ENCODE peak calls at places on chromosomes 16 and 17, in ten cellular contexts. K is astrocyte of the spinal cord, V is BE2C, P is brain microvascular endothelial cell, Z is AG10803, H is kidney epithelial cell, D is dorsolateral prefrontal cortex, L is fibroblast of lung, C is transverse colon, X is choroid plexus epithelial cell. B is an unnamed sample.

GRCh38 chr16:25189305-25189704 is 27.4 kb upstream of the AQP8 start:
- DNase-seq in K (no peak), V (no peak), P (no peak), Z (no peak), H (no peak), D (no peak), L (no peak), C (no peak), X (no peak), B (no peak)

GRCh38 chr16:30603945-30604315 is 6.3 kb downstream of the ZNF689 start:
- DNase-seq in K (no peak), V (no peak), P (no peak), Z (peak), H (no peak), D (no peak), L (no peak), C (no peak), X (no peak), B (no peak)

GRCh38 chr17:4900231-4901107 is 1.1 kb downstream of the C17orf107 start:
- DNase-seq in K (no peak), V (no peak), P (no peak), Z (no peak), H (no peak), D (no peak), L (no peak), C (peak), X (no peak), B (no peak)

GRCh38 chr17:1011138-1011537 is 14.2 kb downstream of the TIMM22 start:
- DNase-seq in K (no peak), V (no peak), P (no peak), Z (no peak), H (no peak), D (no peak), L (no peak), C (no peak), X (no peak), B (no peak)

GRCh38 chr17:68886401-68886800 is 68.8 kb downstream of the ABCA8 start:
- DNase-seq in K (no peak), V (no peak), P (no peak), Z (no peak), H (no peak), D (no peak), L (no peak), C (no peak), X (no peak), B (no peak)

GRCh38 chr16:48231675-48232214 is 12.4 kb upstream of the LONP2 start:
- DNase-seq in K (peak), V (peak), P (peak), Z (peak), H (no peak), D (no peak), L (peak), C (peak), X (peak), B (peak)

GRCh38 chr17:55089955-55090573 is 121.5 kb downstream of the STXBP4 start:
- DNase-seq in K (peak), V (no peak), P (peak), Z (no peak), H (peak), D (no peak), L (peak), C (peak), X (peak), B (peak)

GRCh38 chr17:73872816-73873215 is 228.6 kb upstream of the SDK2 start:
- DNase-seq in K (no peak), V (peak), P (no peak), Z (no peak), H (no peak), D (no peak), L (no peak), C (no peak), X (no peak), B (no peak)

GRCh38 chr17:30780343-30780742 is 44.1 kb downstream of the CRLF3 start:
- DNase-seq in K (no peak), V (no peak), P (no peak), Z (no peak), H (no peak), D (no peak), L (no peak), C (no peak), X (no peak), B (no peak)

GRCh38 chr17:50037321-50038107 is 18.4 kb upstream of the ITGA3 start:
- DNase-seq in K (peak), V (no peak), P (peak), Z (peak), H (no peak), D (no peak), L (peak), C (peak), X (peak), B (no peak)

GRCh38 chr17:2792541-2793169 is 3.6 kb upstream of the RAP1GAP2 start:
- DNase-seq in K (no peak), V (no peak), P (no peak), Z (no peak), H (no peak), D (no peak), L (no peak), C (no peak), X (no peak), B (no peak)

GRCh38 chr17:63621229-63621683 is 961 bp upstream of the MAP3K3 start:
- DNase-seq in K (no peak), V (no peak), P (no peak), Z (no peak), H (no peak), D (no peak), L (no peak), C (no peak), X (no peak), B (no peak)

GRCh38 chr17:21285164-21286065 is 904 bp downstream of the MAP2K3 start:
- DNase-seq in K (no peak), V (no peak), P (no peak), Z (peak), H (no peak), D (no peak), L (peak), C (peak), X (peak), B (no peak)

GRCh38 chr16:13036600-13036999 is 135.2 kb downstream of the SHISA9 start:
- DNase-seq in K (peak), V (no peak), P (peak), Z (peak), H (peak), D (no peak), L (peak), C (no peak), X (peak), B (peak)

GRCh38 chr17:17344507-17345293 is 41.5 kb downstream of the NT5M start:
- DNase-seq in K (no peak), V (no peak), P (no peak), Z (no peak), H (no peak), D (no peak), L (no peak), C (no peak), X (no peak), B (no peak)

GRCh38 chr17:71548540-71549190 is 572.2 kb upstream of the SOX9 start:
- DNase-seq in K (peak), V (no peak), P (no peak), Z (peak), H (no peak), D (no peak), L (no peak), C (no peak), X (peak), B (peak)

GRCh38 chr16:9437115-9437514 is 345.7 kb downstream of the HAPSTR1 start:
- DNase-seq in K (no peak), V (no peak), P (no peak), Z (peak), H (no peak), D (no peak), L (no peak), C (no peak), X (no peak), B (no peak)

GRCh38 chr16:15502041-15502725 is 67.8 kb downstream of the BMERB1 start:
- DNase-seq in K (peak), V (no peak), P (peak), Z (peak), H (peak), D (no peak), L (peak), C (no peak), X (peak), B (peak)

GRCh38 chr17:3968017-3968416 is 3.8 kb upstream of the ATP2A3 start:
- DNase-seq in K (no peak), V (no peak), P (no peak), Z (no peak), H (no peak), D (no peak), L (no peak), C (no peak), X (no peak), B (no peak)

GRCh38 chr16:11431915-11432465 is 86.7 kb downstream of the RMI2 start:
- DNase-seq in K (no peak), V (no peak), P (no peak), Z (peak), H (no peak), D (no peak), L (peak), C (no peak), X (peak), B (no peak)

GRCh38 chr17:6572997-6573396 is 16.6 kb upstream of the PITPNM3 start:
- DNase-seq in K (no peak), V (no peak), P (no peak), Z (no peak), H (no peak), D (no peak), L (no peak), C (no peak), X (no peak), B (no peak)

GRCh38 chr17:1783834-1784611 is 22.2 kb downstream of the SERPINF1 start:
- DNase-seq in K (peak), V (peak), P (peak), Z (peak), H (no peak), D (no peak), L (peak), C (peak), X (peak), B (peak)

GRCh38 chr17:14775761-14776492 is 475.0 kb downstream of the HS3ST3B1 start:
- DNase-seq in K (peak), V (no peak), P (peak), Z (peak), H (no peak), D (no peak), L (no peak), C (no peak), X (peak), B (peak)

GRCh38 chr17:48738803-48739526 is 10.4 kb upstream of the HOXB13 start:
- DNase-seq in K (no peak), V (no peak), P (no peak), Z (no peak), H (no peak), D (no peak), L (no peak), C (no peak), X (no peak), B (no peak)

GRCh38 chr16:2816751-2817495 is at the start of gene PRSS21:
- DNase-seq in K (no peak), V (no peak), P (no peak), Z (no peak), H (no peak), D (no peak), L (no peak), C (peak), X (no peak), B (no peak)

GRCh38 chr17:73380439-73381106 is 68.8 kb upstream of the CDC42EP4 start:
- DNase-seq in K (no peak), V (no peak), P (no peak), Z (no peak), H (no peak), D (no peak), L (no peak), C (no peak), X (no peak), B (no peak)

DNA sequence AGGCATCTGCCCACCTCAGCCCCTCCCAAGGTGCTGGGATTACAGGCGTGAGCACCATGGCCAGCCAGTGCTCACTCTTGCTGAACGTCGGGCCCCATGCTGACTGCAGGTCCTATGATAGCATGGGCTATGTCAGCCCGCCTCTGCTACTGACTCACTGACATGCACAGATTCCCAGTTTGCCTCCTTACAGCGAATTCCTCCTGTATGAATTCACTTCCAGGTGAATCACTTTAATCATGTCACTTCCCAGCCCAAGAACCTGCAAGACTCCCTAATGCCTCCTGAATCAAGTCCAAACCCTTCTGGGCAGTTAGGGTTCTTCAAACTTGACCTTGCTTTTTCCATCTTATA is 16.1 kb upstream of the UBTF start:
- DNase-seq in K (peak), V (no peak), P (peak), Z (no peak), H (peak), D (no peak), L (no peak), C (no peak), X (peak), B (no peak)
- H3K4me3 ChIP-seq in K (no peak), V (no peak), P (no peak), Z (no peak), H (no peak), D (no peak), L (no peak), C (no peak), X (no peak), B (no peak)

GRCh38 chr17:19264277-19264676 is 27.1 kb downstream of the EPN2 start:
- DNase-seq in K (no peak), V (no peak), P (no peak), Z (no peak), H (no peak), D (no peak), L (no peak), C (no peak), X (peak), B (no peak)
- H3K4me3 ChIP-seq in K (no peak), V (no peak), P (no peak), Z (no peak), H (no peak), D (no peak), L (no peak), C (no peak), X (no peak), B (no peak)

DNA sequence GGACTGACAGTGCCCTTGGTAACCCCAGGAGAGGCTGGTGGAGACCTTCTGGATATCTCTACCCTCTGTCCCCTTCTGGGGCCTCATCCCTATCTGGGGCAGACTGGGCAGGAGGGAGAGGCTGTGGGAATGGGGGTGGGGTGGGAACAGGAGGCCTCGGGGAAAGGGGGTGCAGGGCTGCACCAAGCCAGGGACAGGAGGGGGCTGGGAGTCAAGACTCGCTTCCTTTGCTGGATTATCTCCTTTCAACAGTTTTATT is 24.8 kb downstream of the G6PC3 start:
- DNase-seq in K (no peak), V (no peak), P (no peak), Z (no peak), H (no peak), D (no peak), L (no peak), C (no peak), X (no peak), B (no peak)
- H3K4me3 ChIP-seq in K (no peak), V (peak), P (peak), Z (peak), H (no peak), D (peak), L (peak), C (no peak), X (no peak), B (peak)

DNA sequence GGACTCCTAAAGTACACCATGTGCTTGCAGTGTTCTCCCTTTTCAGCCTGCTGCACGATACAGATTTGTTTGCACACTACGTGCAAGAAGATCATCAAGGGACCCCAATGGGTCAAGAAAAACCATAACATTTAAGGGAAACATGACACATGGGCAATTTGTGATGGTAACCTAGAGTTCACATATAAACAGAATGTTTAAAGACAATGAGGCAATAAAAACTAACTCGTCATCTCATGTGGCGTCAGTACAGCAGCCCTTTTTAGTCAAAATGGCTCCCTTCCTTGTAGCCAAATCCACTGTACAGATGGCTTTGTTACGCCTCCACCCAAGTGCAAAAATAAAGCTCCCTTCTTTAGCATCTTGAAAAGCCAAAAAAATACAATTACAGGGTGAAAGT is 173.7 kb downstream of the CDK5R1 start:
- DNase-seq in K (no peak), V (no peak), P (no peak), Z (no peak), H (no peak), D (no peak), L (no peak), C (no peak), X (no peak), B (no peak)
- H3K4me3 ChIP-seq in K (no peak), V (no peak), P (no peak), Z (no peak), H (no peak), D (no peak), L (no peak), C (no peak), X (no peak), B (no peak)

GRCh38 chr17:59716427-59716826 is 9.0 kb downstream of the VMP1 start:
- DNase-seq in K (no peak), V (no peak), P (no peak), Z (no peak), H (no peak), D (no peak), L (no peak), C (no peak), X (no peak), B (no peak)
- H3K4me3 ChIP-seq in K (no peak), V (no peak), P (no peak), Z (no peak), H (no peak), D (no peak), L (no peak), C (no peak), X (no peak), B (no peak)

DNA sequence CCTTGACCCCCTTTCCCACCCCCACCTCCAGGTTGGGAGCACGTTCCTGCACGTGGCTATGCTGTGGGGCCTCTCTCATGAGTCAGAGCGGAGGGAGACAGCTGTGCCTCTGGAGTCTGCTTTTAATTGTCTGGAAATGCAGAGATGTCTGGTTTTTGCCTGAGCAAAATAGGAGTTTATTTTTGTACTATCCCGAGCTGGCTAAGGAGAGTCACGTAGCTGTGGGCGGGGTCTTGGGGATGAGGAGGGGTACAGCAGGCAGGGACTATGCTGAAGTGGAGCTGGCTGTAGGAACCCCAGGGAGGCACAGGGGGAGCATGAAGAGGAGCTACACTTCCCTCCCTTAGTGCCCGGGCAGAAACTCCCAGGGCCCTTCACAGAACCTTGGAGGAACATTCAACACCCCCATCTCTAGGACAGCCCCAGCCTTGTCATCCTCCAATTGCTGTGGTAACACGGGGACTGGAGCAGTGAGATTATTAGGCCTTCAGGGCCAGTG is 44.7 kb upstream of the LGALS9 start:
- DNase-seq in K (peak), V (peak), P (peak), Z (peak), H (no peak), D (no peak), L (no peak), C (no peak), X (peak), B (no peak)
- H3K4me3 ChIP-seq in K (no peak), V (no peak), P (no peak), Z (no peak), H (no peak), D (no peak), L (no peak), C (no peak), X (no peak), B (no peak)

DNA sequence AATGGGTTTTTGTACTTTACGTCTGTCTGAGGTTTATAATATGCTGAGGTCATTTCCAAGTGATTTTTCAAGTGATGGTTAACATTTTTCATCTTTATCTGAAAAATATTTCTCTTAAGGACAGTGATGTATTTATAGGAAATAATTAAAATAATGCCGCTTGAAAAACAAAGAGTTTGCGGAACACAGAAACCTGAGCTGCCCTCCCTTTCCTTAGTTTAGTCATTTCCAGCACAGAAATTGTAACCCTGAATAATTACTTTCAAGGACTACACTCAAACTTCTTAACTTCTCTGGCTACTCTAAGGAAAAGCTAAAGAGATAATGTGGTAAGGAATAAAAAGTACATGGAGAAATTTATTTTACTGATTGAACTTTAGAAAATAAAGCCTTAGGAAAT is 54.6 kb downstream of the MRTFB start:
- DNase-seq in K (no peak), V (no peak), P (no peak), Z (no peak), H (no peak), D (no peak), L (no peak), C (no peak), X (no peak), B (no peak)
- H3K4me3 ChIP-seq in K (no peak), V (no peak), P (no peak), Z (no peak), H (no peak), D (no peak), L (no peak), C (no peak), X (no peak), B (no peak)

GRCh38 chr16:74774223-74775139 is at the start of gene FA2H:
- DNase-seq in K (peak), V (peak), P (no peak), Z (no peak), H (peak), D (peak), L (peak), C (peak), X (peak), B (no peak)

GRCh38 chr16:74773431-74774222 is 993 bp downstream of the FA2H start:
- DNase-seq in K (no peak), V (no peak), P (no peak), Z (no peak), H (no peak), D (no peak), L (no peak), C (peak), X (no peak), B (no peak)

GRCh38 chr16:74776926-74777325 is 2.3 kb upstream of the FA2H start:
- DNase-seq in K (no peak), V (no peak), P (no peak), Z (no peak), H (no peak), D (no peak), L (no peak), C (no peak), X (no peak), B (no peak)

GRCh38 chr16:74778646-74779045 is 4.0 kb upstream of the FA2H start:
- DNase-seq in K (no peak), V (no peak), P (no peak), Z (no peak), H (no peak), D (no peak), L (no peak), C (peak), X (no peak), B (no peak)

DNA sequence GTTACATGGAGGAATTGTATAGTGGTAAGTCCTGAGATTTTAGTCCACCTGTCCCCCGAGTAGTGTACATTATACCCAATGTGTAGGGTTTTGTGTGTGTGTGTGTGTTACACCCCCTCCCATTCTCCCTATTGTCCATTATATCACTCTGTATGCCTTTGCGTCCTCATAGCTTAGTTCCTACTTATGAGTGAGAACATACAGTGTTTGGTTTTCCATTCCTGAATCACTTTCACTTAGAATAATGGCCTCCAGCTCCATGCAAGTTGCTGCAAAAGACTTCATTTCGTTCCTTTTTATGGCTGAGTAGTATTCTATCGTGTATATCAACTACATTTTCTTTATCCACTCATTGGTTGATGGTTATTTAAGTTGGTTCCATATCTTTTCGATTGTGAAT is 635 bp upstream of the FA2H start:
- DNase-seq in K (no peak), V (no peak), P (no peak), Z (no peak), H (no peak), D (no peak), L (no peak), C (no peak), X (no peak), B (no peak)
- H3K4me3 ChIP-seq in K (no peak), V (no peak), P (no peak), Z (no peak), H (peak), D (peak), L (no peak), C (no peak), X (no peak), B (no peak)

B was measured in astrocyte of the cerebellum.